ENCODE peak calls at places on chromosome 9, in four cellular contexts. V, K, R and W are unnamed samples.

GRCh38 chr9:133635098-133635497 is 1.1 kb upstream of the DBH start:
- DNase-seq in V (no peak), R (no peak), K (no peak), W (no peak)

GRCh38 chr9:81028504-81028903 is 660.8 kb downstream of the TLE1 start:
- DNase-seq in K (no peak), V (no peak), R (peak), W (no peak)

GRCh38 chr9:123081824-123082223 is 48.4 kb downstream of the GPR21 start:
- DNase-seq in R (peak), K (no peak), V (no peak), W (no peak)

GRCh38 chr9:2120926-2121689 is 106.0 kb downstream of the SMARCA2 start:
- DNase-seq in K (no peak), V (no peak), R (no peak), W (peak)

GRCh38 chr9:131668439-131669233 is 71.2 kb downstream of the RAPGEF1 start:
- DNase-seq in K (no peak), V (no peak), R (peak), W (peak)

GRCh38 chr9:15211994-15212501 is 95.0 kb downstream of the TTC39B start:
- DNase-seq in K (no peak), R (peak), V (no peak), W (no peak)

GRCh38 chr9:14993061-14993800 is 83.0 kb upstream of the FREM1 start:
- DNase-seq in R (no peak), V (peak), K (peak), W (peak)

GRCh38 chr9:89686134-89686533 is 81.3 kb downstream of the GADD45G start:
- DNase-seq in V (no peak), R (no peak), K (peak), W (peak)

GRCh38 chr9:77003366-77003765 is 16.1 kb upstream of the FOXB2 start:
- DNase-seq in K (no peak), R (no peak), V (no peak), W (no peak)

GRCh38 chr9:128818839-128819715 is 777 bp downstream of the ENDOG start:
- DNase-seq in V (peak), R (no peak), K (no peak), W (peak)

GRCh38 chr9:28899267-28899666 is 1326.0 kb upstream of the C9orf72 start:
- DNase-seq in K (no peak), V (no peak), R (no peak), W (no peak)

GRCh38 chr9:84851935-84852585 is 182.5 kb downstream of the NTRK2 start:
- DNase-seq in R (no peak), V (no peak), K (peak), W (peak)

GRCh38 chr9:15697459-15697858 is 144.6 kb downstream of the CCDC171 start:
- DNase-seq in K (no peak), R (no peak), V (no peak), W (no peak)

GRCh38 chr9:89021154-89021803 is 30.0 kb downstream of the S1PR3 start:
- DNase-seq in R (no peak), V (no peak), K (peak), W (peak)

GRCh38 chr9:116322521-116322920 is 168.9 kb downstream of the PAPPA start:
- DNase-seq in K (no peak), R (no peak), V (no peak), W (no peak)

GRCh38 chr9:16367605-16368424 is 502.7 kb downstream of the BNC2 start:
- DNase-seq in V (no peak), R (no peak), K (no peak), W (no peak)

GRCh38 chr9:87622936-87623335 is 103.0 kb upstream of the CTSL start:
- DNase-seq in R (peak), V (no peak), K (no peak), W (no peak)

GRCh38 chr9:87615547-87616148 is 110.3 kb upstream of the CTSL start:
- DNase-seq in R (no peak), V (no peak), K (no peak), W (no peak)

GRCh38 chr9:87622098-87622497 is 103.8 kb upstream of the CTSL start:
- DNase-seq in K (no peak), V (no peak), R (no peak), W (no peak)

GRCh38 chr9:87618931-87619330 is 107.0 kb upstream of the CTSL start:
- DNase-seq in V (no peak), R (no peak), K (no peak), W (no peak)

DNA sequence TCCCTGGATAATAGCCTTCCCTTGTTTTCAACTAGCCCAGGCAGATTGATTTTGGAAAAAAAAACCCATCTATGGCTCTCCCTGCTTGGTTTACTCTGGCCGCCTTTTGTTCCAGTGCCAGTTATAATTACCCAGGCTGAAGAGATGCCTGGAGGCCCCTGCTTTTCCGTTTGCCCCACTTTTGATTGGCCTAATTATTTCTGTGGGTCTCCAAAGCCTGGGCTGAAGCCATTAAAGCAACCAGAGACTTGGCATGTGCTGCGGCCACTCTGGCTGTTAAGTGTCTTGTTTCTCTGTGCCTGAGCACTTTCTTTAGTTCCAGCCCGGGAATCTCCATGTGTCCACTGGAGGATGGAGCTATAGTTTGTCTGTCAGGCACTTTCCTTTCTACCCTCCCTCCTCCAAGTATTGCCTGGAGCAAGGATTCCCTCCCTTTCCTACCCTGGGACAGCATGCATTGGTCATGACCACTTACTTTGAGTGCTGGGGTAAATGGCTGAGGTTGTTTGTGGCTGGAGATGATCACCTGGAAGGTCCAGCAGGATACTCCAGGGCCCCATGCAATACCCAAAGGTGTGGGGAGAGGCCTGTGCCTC is 105.1 kb upstream of the CTSL start:
- DNase-seq in R (no peak), K (no peak), V (no peak), W (no peak)
- TF ChIP-seq POLR2A in R (no peak), K (no peak), V (no peak), W (no peak)

GRCh38 chr9:105557804-105558610 is at the start of gene FKTN:
- DNase-seq in K (peak), R (peak), V (peak), W (peak)
- TF ChIP-seq POLR2A in K (no peak), R (peak), V (peak), W (no peak)

DNA sequence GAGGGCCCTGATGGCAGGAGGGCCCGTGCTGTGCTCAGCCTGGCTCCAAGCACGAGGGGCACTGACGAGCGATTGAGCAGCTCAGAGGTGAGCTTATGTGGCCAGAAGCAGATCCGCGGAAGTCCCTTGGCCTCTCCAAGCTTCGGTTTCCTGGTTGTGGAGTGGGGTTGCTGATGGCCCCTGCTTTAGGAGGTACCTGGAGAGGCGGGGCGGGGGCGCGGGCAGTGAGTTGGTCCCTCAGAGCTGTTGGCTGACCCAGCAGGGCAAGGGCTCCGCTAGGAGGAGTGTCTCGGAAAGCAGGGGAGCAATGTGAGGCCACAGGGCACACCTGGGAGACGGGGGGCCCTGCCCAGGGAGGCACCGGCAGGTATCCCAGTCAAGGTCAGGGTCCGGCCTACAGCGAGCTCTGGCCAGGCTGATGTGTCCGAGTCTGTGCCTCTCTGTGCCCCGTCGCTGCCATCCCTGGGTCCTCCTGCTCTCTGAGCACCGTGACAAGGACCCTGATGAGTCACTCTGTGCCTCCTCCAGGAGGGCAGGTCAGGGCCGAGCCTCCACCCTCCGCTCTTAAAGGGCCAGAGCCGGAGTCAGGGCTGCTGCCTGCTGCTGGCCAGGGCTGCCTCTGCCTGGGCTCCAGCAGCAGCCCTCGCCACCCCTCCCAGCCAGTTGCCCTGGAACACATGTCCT is 14.8 kb downstream of the NCS1 start:
- DNase-seq in V (peak), R (peak), K (peak), W (peak)
- TF ChIP-seq POLR2A in V (peak), R (peak), K (no peak), W (peak)

GRCh38 chr9:33475357-33475756 is 1.6 kb upstream of the NOL6 start:
- DNase-seq in R (no peak), V (no peak), K (peak), W (no peak)

GRCh38 chr9:33473216-33473615 is 508 bp downstream of the NOL6 start:
- DNase-seq in R (no peak), V (no peak), K (no peak), W (no peak)

GRCh38 chr9:33472171-33472920 is 1.4 kb downstream of the NOL6 start:
- DNase-seq in K (no peak), V (no peak), R (no peak), W (no peak)

GRCh38 chr9:33471361-33471760 is 2.4 kb downstream of the NOL6 start:
- DNase-seq in K (no peak), V (no peak), R (no peak), W (no peak)

DNA sequence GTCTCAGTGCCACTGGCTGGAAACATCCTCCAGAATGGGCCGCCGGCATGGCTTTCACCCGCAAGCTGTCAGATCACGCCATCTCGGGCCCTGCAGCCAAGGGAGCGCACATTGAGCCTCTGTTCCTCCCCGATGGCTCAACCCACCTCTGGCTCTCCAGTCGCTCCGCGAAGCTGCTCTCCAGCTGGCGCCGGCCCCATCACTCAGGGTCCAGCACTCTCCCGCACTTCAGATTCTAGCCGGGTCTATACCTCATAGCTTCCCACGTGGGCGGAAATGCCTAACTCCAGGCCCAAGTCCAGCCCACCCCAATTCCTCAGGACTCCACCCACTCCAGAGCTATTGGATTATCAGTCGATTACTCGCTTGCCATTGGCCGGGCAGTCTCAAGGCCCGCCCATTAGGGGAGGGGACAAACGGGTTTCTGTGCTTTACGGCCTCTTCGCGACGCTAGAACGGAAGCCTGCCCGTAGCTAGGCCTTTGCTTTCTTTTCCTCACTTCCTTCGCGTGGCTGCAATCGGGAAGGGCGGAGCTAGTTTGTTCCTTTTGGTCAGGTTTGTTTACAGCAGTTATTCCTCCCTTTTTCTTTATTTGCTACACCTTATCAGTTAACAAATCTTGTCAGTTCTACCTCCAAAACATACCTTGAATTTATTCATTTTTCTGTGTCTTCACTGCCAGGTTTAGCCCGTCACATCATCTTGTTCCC is at the start of gene NOL6:
- DNase-seq in R (peak), V (peak), K (peak), W (peak)
- TF ChIP-seq POLR2A in R (peak), V (peak), K (peak), W (peak)

GRCh38 chr9:78967557-78968212 is 604.1 kb upstream of the TLE4 start:
- DNase-seq in K (no peak), V (no peak), R (peak), W (no peak)
- TF ChIP-seq POLR2A in K (no peak), V (no peak), R (no peak), W (no peak)

DNA sequence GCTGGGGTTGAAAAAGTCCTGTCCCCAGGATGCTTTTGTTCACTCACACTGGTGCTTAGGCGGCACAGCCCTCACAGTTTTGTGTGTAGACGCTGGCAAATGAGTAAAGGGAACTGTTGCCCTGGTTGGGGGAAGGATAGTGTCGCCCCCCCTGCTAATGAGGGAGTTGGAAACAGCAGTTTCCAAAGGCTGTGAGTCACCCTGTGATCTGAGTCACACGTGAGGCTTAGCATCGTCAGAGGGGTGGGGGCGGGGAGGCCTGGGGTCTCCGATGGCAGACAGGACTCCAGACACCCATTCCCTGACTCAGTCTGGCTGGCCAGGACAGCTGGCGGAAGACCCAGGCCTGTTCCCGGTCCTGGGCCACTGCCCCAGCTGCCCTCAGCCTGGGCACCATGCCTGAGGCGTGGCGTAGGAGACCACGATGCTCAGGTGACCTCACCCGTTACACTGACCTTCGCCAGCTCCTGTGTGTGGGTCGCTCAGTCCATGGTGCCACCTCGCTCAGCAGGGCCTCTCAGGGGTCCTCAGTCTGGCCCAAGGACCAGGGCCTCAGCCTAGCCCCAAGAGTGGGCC is 2.9 kb downstream of the DNAJB5 start:
- DNase-seq in V (peak), R (peak), K (no peak), W (peak)
- TF ChIP-seq POLR2A in V (no peak), R (no peak), K (no peak), W (no peak)

GRCh38 chr9:136832581-136832980 is 9.7 kb upstream of the AJM1 start:
- DNase-seq in K (no peak), V (no peak), R (no peak), W (no peak)

GRCh38 chr9:136835162-136835931 is 6.9 kb upstream of the AJM1 start:
- DNase-seq in K (no peak), V (no peak), R (no peak), W (no peak)

GRCh38 chr9:136831002-136831719 is 11.1 kb upstream of the AJM1 start:
- DNase-seq in K (no peak), R (no peak), V (no peak), W (no peak)

GRCh38 chr9:136831720-136832104 is 10.6 kb upstream of the AJM1 start:
- DNase-seq in K (no peak), V (no peak), R (no peak), W (peak)

GRCh38 chr9:136833381-136834142 is 8.7 kb upstream of the AJM1 start:
- DNase-seq in K (no peak), R (no peak), V (no peak), W (no peak)
- TF ChIP-seq POLR2A in K (no peak), R (no peak), V (no peak), W (no peak)

DNA sequence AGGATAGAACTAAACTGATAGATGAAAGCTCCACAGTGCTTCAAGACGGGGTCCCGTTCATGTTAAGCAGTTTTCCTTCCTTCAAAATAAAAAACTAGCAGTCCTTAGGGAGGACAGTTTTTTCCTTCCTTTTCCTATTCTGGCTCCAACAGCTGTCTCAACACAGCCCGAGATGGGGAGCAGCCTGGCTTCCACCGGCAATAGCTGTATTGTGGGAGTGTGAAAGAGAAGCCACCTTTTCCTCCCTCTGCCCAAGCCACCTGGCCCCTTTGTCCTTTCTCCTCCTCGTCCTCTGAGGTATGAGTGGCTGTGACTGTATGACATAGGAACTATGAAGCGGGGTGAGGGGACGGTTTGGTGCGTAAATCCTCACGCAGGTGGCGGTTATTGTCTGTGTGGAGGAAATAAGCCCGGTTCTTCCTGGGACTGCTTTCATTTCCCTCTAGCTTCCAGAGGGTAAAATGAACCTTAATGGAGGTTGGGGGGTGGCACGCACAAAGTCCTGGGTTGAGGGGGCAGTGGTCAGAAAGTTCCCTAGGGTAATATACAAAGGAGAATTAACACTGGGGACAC is 292.0 kb upstream of the DMRT1 start:
- DNase-seq in R (no peak), K (no peak), V (no peak), W (no peak)
- TF ChIP-seq POLR2A in R (no peak), K (no peak), V (no peak), W (no peak)

GRCh38 chr9:97501177-97501971 is at the start of gene TMOD1:
- DNase-seq in K (no peak), R (peak), V (peak), W (peak)

GRCh38 chr9:97502984-97503861 is 1.8 kb downstream of the TMOD1 start:
- DNase-seq in R (no peak), V (no peak), K (no peak), W (no peak)

GRCh38 chr9:97503862-97504210 is 2.4 kb downstream of the TMOD1 start:
- DNase-seq in V (no peak), R (no peak), K (no peak), W (no peak)

GRCh38 chr9:97501972-97502221 is 431 bp downstream of the TMOD1 start:
- DNase-seq in K (no peak), R (no peak), V (no peak), W (no peak)

DNA sequence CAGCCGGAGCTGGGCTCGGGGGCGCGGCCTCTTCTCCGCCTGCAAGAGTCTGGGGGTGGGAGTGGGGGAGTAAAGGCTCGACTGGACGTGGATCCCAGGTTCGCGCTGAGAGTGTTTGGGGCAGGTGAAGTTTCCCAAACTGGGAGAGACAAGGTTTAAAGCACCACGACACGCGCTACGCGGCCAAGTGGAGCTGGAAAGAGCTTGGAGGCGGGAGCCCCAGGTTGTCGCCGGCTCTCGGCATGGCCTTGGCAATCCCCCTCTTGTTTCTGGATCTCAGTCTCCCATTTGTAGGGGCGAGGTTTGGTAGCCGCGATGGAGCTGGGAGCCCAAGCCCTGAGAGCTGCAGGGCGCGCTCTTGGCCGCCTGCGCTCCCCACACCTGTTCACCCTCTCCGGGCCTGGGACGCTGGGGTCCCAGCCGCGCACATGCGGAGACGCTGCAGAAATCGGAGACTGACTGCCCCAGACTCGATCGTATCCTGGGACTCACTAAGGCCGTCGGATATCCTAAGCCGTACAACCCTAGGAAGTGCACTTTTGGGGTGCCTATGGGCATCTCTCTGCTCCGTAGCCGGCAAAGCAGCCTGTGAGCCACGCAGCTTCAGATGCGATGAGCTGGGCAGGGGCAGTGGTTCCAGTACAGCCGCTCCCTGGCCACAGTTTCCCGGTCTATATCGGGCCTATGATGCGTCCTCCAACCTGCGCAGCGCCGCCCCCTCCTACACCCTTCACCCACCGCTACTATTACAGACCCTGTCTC is 937 bp downstream of the TMOD1 start:
- DNase-seq in K (no peak), V (no peak), R (no peak), W (peak)
- TF ChIP-seq POLR2A in K (no peak), V (no peak), R (no peak), W (no peak)